ENCODE peak calls at places on chromosomes 7 and 10, in ten cellular contexts. O is Ammon's horn; C is stimulated activated CD4-positive, alpha-beta T cell treated with anti-CD3 and anti-CD28 coated beads, Interleukin-4, amount 100 ng/mL, for 48 hours; I is T-helper 1 cell; E is NB4; V is H4; K is A673; M is activated T-cell treated with anti-CD3 and anti-CD28 coated beads, Interleukin-2, amount 50 U/mL, for 4 hours; T is coronary artery; R is left cardiac atrium. N is an unnamed sample.

GRCh38 chr7:64869912-64870562 is 33.0 kb upstream of the ZNF273 start:
- DNase-seq in O (no peak), C (no peak), I (no peak), E (no peak), V (no peak), K (no peak), M (no peak), T (no peak), R (no peak), N (no peak)

GRCh38 chr7:152886579-152887117 is 127.1 kb downstream of the ACTR3B start:
- DNase-seq in O (no peak), C (no peak), I (no peak), E (no peak), V (no peak), K (no peak), M (no peak), T (no peak), R (no peak), N (no peak)

GRCh38 chr7:74138334-74138867 is 35.8 kb upstream of the EIF4H start:
- DNase-seq in O (no peak), C (no peak), I (peak), E (no peak), V (no peak), K (no peak), M (no peak), T (no peak), R (no peak), N (no peak)

GRCh38 chr10:18231480-18231879 is 91.3 kb downstream of the CACNB2 start:
- DNase-seq in O (no peak), C (no peak), I (no peak), E (no peak), V (no peak), K (no peak), M (no peak), T (no peak), R (no peak), N (no peak)

GRCh38 chr7:132865766-132866531 is 215.9 kb downstream of the CHCHD3 start:
- DNase-seq in O (no peak), C (no peak), I (no peak), E (no peak), V (no peak), K (no peak), M (no peak), T (no peak), R (no peak), N (no peak)

GRCh38 chr7:502296-502695 is 17.4 kb downstream of the PDGFA start:
- DNase-seq in O (no peak), C (no peak), I (no peak), E (no peak), V (no peak), K (no peak), M (no peak), T (no peak), R (peak), N (no peak)

GRCh38 chr7:116167177-116167576 is 43.2 kb upstream of the TES start:
- DNase-seq in O (no peak), C (no peak), I (peak), E (peak), V (no peak), K (peak), M (no peak), T (no peak), R (no peak), N (no peak)

GRCh38 chr10:13788701-13789447 is 202.1 kb downstream of the PRPF18 start:
- DNase-seq in O (peak), C (no peak), I (peak), E (no peak), V (peak), K (no peak), M (no peak), T (peak), R (peak), N (no peak)

GRCh38 chr10:17736223-17736622 is 15.8 kb upstream of the TMEM236 start:
- DNase-seq in O (no peak), C (no peak), I (no peak), E (no peak), V (no peak), K (no peak), M (no peak), T (no peak), R (no peak), N (no peak)

GRCh38 chr10:112553315-112553714 is 106.3 kb downstream of the VTI1A start:
- DNase-seq in O (no peak), C (no peak), I (no peak), E (no peak), V (no peak), K (no peak), M (no peak), T (no peak), R (no peak), N (no peak)

GRCh38 chr7:44988718-44989117 is 9.9 kb upstream of the MYO1G start:
- DNase-seq in O (no peak), C (no peak), I (no peak), E (no peak), V (no peak), K (no peak), M (no peak), T (no peak), R (no peak), N (no peak)

GRCh38 chr7:108358553-108358952 is 97.7 kb downstream of the NRCAM start:
- DNase-seq in O (no peak), C (no peak), I (no peak), E (no peak), V (peak), K (no peak), M (no peak), T (no peak), R (no peak), N (no peak)

GRCh38 chr10:77351386-77351785 is 286.2 kb downstream of the KCNMA1 start:
- DNase-seq in O (no peak), C (no peak), I (no peak), E (no peak), V (peak), K (no peak), M (no peak), T (no peak), R (no peak), N (no peak)

GRCh38 chr7:66418537-66418936 is 210.1 kb upstream of the KCTD7 start:
- DNase-seq in O (no peak), C (no peak), I (no peak), E (no peak), V (no peak), K (no peak), M (no peak), T (no peak), R (no peak), N (no peak)

GRCh38 chr10:87935290-87936141 is 72.1 kb downstream of the PTEN start:
- DNase-seq in O (no peak), C (no peak), I (no peak), E (no peak), V (no peak), K (peak), M (no peak), T (no peak), R (no peak), N (no peak)

GRCh38 chr7:68958571-68958970 is 639.7 kb upstream of the AUTS2 start:
- DNase-seq in O (no peak), C (no peak), I (no peak), E (no peak), V (no peak), K (no peak), M (no peak), T (no peak), R (no peak), N (no peak)

GRCh38 chr7:51645298-51645697 is 328.7 kb upstream of the COBL start:
- DNase-seq in O (no peak), C (no peak), I (no peak), E (no peak), V (no peak), K (no peak), M (no peak), T (peak), R (no peak), N (no peak)

GRCh38 chr7:93551931-93552330 is 22.6 kb downstream of the CALCR start:
- DNase-seq in O (no peak), C (no peak), I (no peak), E (no peak), V (no peak), K (no peak), M (no peak), T (no peak), R (no peak), N (no peak)

GRCh38 chr7:78433421-78433820 is 634.8 kb downstream of the PHTF2 start:
- DNase-seq in O (no peak), C (no peak), I (no peak), E (no peak), V (no peak), K (no peak), M (no peak), T (no peak), R (no peak), N (no peak)

GRCh38 chr7:70630647-70631457 is 501.1 kb upstream of the GALNT17 start:
- DNase-seq in O (no peak), C (no peak), I (no peak), E (no peak), V (no peak), K (no peak), M (no peak), T (no peak), R (peak), N (no peak)

GRCh38 chr7:111763221-111763791 is 201.0 kb upstream of the IMMP2L start:
- DNase-seq in O (no peak), C (no peak), I (no peak), E (peak), V (peak), K (peak), M (no peak), T (no peak), R (no peak), N (no peak)

N was measured in activated T-helper 2 cell treated with anti-CD3 and anti-CD28 coated beads, Interferon-gamma antibody, Interleukin-2, Interleukin-4, amounts not matched to agents 10 μg/mL and 5 μg/mL and 100 μg/mL, durations not matched to agents 14 hours and 24 hours and 36 hours.